ENCODE peak calls at places on chromosomes 16 and 17, in five cellular contexts. D is A549, F is body of pancreas, L is IMR-90, Q is lung. K is an unnamed sample.

GRCh38 chr17:37234106-37234505 is 141.7 kb upstream of the C17orf78 start:
- DNase-seq in D (no peak), F (no peak), L (peak; percentile 4), Q (no peak), K (no peak)

GRCh38 chr16:86171329-86171728 is 272.4 kb downstream of the IRF8 start:
- DNase-seq in D (no peak), F (no peak), L (peak; percentile 99), Q (no peak), K (no peak)

GRCh38 chr16:645852-646678 is 3.1 kb upstream of the WDR90 start:
- DNase-seq in D (no peak), F (peak; percentile 75), L (no peak), Q (no peak), K (no peak)

GRCh38 chr17:7383742-7384488 is 3.0 kb downstream of the TNK1 start:
- DNase-seq in D (no peak), F (no peak), L (peak; percentile 13), Q (no peak), K (no peak)

GRCh38 chr17:3448059-3448630 is 14.5 kb upstream of the OR1E2 start:
- DNase-seq in D (peak; percentile 5), F (no peak), L (no peak), Q (no peak), K (no peak)

GRCh38 chr16:22672830-22673210 is 141.1 kb upstream of the HS3ST2 start:
- DNase-seq in D (no peak), F (no peak), L (no peak), Q (no peak), K (no peak)

GRCh38 chr17:50872710-50873424 is 6.7 kb upstream of the TOB1 start:
- DNase-seq in D (no peak), F (peak; percentile 80), L (peak; percentile 25), Q (no peak), K (no peak)

GRCh38 chr16:67449328-67449727 is 18.4 kb downstream of the HSD11B2 start:
- DNase-seq in D (no peak), F (no peak), L (no peak), Q (peak; percentile 44), K (no peak)

GRCh38 chr17:77610980-77611641 is 347.4 kb upstream of the TNRC6C start:
- DNase-seq in D (no peak), F (no peak), L (no peak), Q (no peak), K (peak; percentile 25)

GRCh38 chr16:89288966-89289365 is 71.5 kb downstream of the ZNF778 start:
- DNase-seq in D (no peak), F (no peak), L (no peak), Q (no peak), K (no peak)

GRCh38 chr16:19389246-19389645 is 28.4 kb upstream of the TMC5 start:
- DNase-seq in D (peak; percentile 68), F (peak; percentile 70), L (no peak), Q (peak; percentile 78), K (no peak)

GRCh38 chr16:11972128-11972527 is 4.4 kb upstream of the SNX29 start:
- DNase-seq in D (peak; percentile 50), F (no peak), L (no peak), Q (no peak), K (no peak)

GRCh38 chr16:9311303-9311954 is 220.0 kb downstream of the HAPSTR1 start:
- DNase-seq in D (no peak), F (peak; percentile 30), L (no peak), Q (no peak), K (no peak)

GRCh38 chr16:4613636-4614570 is 785 bp downstream of the UBALD1 start:
- DNase-seq in D (peak; percentile 36), F (peak; percentile 36), L (peak; percentile 48), Q (no peak), K (peak; percentile 27)

GRCh38 chr17:27552467-27552779 is 78.6 kb upstream of the LGALS9 start:
- DNase-seq in D (peak; percentile 91), F (peak; percentile 69), L (peak; percentile 72), Q (no peak), K (peak; percentile 86)

GRCh38 chr17:40307001-40307690 is 1.8 kb upstream of the RARA start:
- DNase-seq in D (no peak), F (no peak), L (no peak), Q (no peak), K (peak; percentile 85)

GRCh38 chr16:76190480-76190879 is 86.7 kb upstream of the CNTNAP4 start:
- DNase-seq in D (no peak), F (no peak), L (no peak), Q (no peak), K (no peak)

GRCh38 chr17:73211745-73212144 is 18.9 kb downstream of the COG1 start:
- DNase-seq in D (no peak), F (no peak), L (no peak), Q (no peak), K (peak; percentile 35)

GRCh38 chr16:35142147-35142808 is 1682.9 kb downstream of the TP53TG3F start:
- DNase-seq in D (no peak), F (no peak), L (no peak), Q (no peak), K (peak; percentile 27)

GRCh38 chr17:72456026-72456569 is 335.3 kb downstream of the SOX9 start:
- DNase-seq in D (peak; percentile 97), F (peak; percentile 54), L (peak; percentile 67), Q (no peak), K (no peak)

GRCh38 chr16:29784901-29785500 is 5.5 kb upstream of the KIF22 start:
- DNase-seq in D (peak; percentile 38), F (peak; percentile 70), L (peak; percentile 22), Q (peak; percentile 68), K (peak; percentile 67)

GRCh38 chr17:28326114-28326513 is 7.1 kb downstream of the TMEM97 start:
- DNase-seq in D (no peak), F (peak; percentile 52), L (no peak), Q (no peak), K (no peak)

GRCh38 chr16:11474617-11475291 is 112.0 kb downstream of the LITAF start:
- DNase-seq in D (peak; percentile 35), F (peak; percentile 43), L (no peak), Q (no peak), K (no peak)

GRCh38 chr17:64150237-64151015 is 20.5 kb upstream of the ERN1 start:
- DNase-seq in D (peak; percentile 27), F (peak; percentile 86), L (no peak), Q (peak; percentile 69), K (no peak)

GRCh38 chr17:1491406-1492248 is 859 bp downstream of the MYO1C start:
- DNase-seq in D (no peak), F (peak; percentile 70), L (no peak), Q (peak; percentile 57), K (no peak)

GRCh38 chr16:85173981-85174751 is 61.9 kb upstream of the CIBAR2 start:
- DNase-seq in D (peak; percentile 57), F (peak; percentile 71), L (peak; percentile 89), Q (no peak), K (peak; percentile 81)

GRCh38 chr17:27595208-27595607 is 35.8 kb upstream of the LGALS9 start:
- DNase-seq in D (no peak), F (no peak), L (no peak), Q (no peak), K (no peak)

DNA sequence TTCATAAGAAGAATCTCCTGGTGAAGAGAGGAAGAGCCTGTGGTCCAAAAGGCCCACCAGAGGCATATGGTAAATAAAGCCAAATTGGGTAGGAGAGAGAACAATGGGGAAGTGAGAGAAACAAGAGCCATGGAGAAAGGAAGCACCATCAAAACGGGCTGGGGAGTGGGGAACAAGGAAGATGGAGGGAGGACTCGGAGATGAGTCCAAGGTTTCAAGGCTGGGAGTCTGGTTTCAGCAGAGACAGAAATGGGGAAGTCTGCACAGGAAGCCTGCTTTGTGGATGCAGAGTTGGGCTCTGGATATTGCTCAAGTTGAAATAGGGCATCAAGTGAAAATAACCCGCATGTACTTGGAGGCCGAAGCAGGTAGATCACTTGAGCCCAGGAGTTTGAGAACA is 9.9 kb downstream of the PIK3R5 start:
- DNase-seq in D (no peak), F (no peak), L (no peak), Q (no peak), K (no peak)
- H3K27ac ChIP-seq in D (no peak overlapping the region), F (peak overlapping the region; percentile 60), L (no peak overlapping the region), Q (peak overlapping the region; percentile 61), K (no peak overlapping the region)

GRCh38 chr16:1929105-1929504 is 10.9 kb upstream of the HS3ST6 start:
- DNase-seq in D (peak; percentile 73), F (peak; percentile 48), L (no peak), Q (no peak), K (no peak)
- H3K27ac ChIP-seq in D (peak overlapping the region; percentile 99), F (peak overlapping the region; percentile 73), L (no peak overlapping the region), Q (peak overlapping the region; percentile 2), K (no peak overlapping the region)

DNA sequence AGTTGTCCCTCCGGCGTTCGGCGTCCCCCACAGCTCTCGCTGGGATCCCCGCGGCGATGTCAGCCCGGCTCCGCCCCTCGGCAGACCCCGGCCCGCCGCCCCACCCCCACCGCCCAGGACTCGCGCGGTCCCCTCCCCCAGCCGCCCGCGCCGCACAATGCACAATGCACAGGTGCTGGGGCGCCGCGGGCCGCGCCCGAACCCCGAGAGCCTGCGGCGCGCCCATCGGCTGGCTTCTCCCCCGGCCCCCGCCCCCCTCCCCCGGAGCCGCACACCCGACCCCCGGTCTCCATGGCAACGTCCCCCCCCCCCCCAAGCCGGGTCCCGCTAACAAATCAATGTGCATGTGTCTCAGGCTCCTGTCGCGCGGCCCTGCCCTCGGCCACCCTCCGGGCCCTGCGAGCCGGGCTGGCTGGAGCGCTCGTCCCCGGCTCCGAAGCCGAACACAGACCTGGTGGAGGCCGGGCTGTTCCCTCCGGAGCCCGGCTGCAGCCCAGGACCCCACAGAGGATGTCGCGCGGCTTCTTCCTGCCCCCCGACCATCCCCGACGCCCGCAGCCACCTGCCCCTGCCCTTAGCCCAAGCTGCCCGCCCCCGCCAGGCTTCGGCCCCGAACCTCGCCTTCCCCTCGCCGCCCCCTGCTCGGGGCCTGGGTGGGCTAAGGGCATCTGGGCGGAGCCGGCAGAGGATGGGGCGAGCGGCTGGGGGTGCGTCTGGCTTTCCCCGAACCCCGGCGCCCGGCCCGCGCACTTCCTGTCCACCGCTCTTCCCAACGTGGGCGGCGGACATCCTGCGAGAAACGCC is 817 bp upstream of the CBX8 start:
- DNase-seq in D (peak; percentile 56), F (peak; percentile 46), L (no peak), Q (no peak), K (no peak)
- H3K27ac ChIP-seq in D (peak overlapping the region; percentile 96), F (peak overlapping the region; percentile 86), L (no peak overlapping the region), Q (no peak overlapping the region), K (no peak overlapping the region)

GRCh38 chr17:45129940-45130639 is 2.2 kb downstream of the PLCD3 start:
- DNase-seq in D (peak; percentile 67), F (no peak), L (peak; percentile 12), Q (no peak), K (no peak)
- H3K27ac ChIP-seq in D (peak overlapping the region; percentile 99), F (no peak overlapping the region), L (no peak overlapping the region), Q (peak overlapping the region; percentile 17), K (no peak overlapping the region)

K was measured in SJSA1.